ENCODE peak calls at places on chromosome 11, in seven cellular contexts. One of them, this sample, is unnamed.

GRCh38 chr11:115676768-115677167 is 172.6 kb upstream of the CADM1 start:
- DNase-seq in NCI-H69: no peak
- DNase-seq in ELR: peak
- DNase-seq in amniotic stem cell: no peak
- DNase-seq in stimulated activated CD8-positive, alpha-beta memory T cell treated with anti-CD3 and anti-CD28 coated beads, Interleukin-4, amount 100 ng/mL, for 1 hour: no peak
- DNase-seq in H4: no peak
- DNase-seq in effector memory CD8-positive, alpha-beta T cell: no peak
- DNase-seq in this sample: no peak

GRCh38 chr11:9266926-9267325 is 1.8 kb upstream of the DENND5A start:
- DNase-seq in NCI-H69: no peak
- DNase-seq in ELR: no peak
- DNase-seq in amniotic stem cell: no peak
- DNase-seq in stimulated activated CD8-positive, alpha-beta memory T cell treated with anti-CD3 and anti-CD28 coated beads, Interleukin-4, amount 100 ng/mL, for 1 hour: no peak
- DNase-seq in H4: no peak
- DNase-seq in effector memory CD8-positive, alpha-beta T cell: no peak
- DNase-seq in this sample: no peak

GRCh38 chr11:90476442-90477007 is 253.7 kb upstream of the CHORDC1 start:
- DNase-seq in NCI-H69: peak
- DNase-seq in ELR: peak
- DNase-seq in amniotic stem cell: no peak
- DNase-seq in stimulated activated CD8-positive, alpha-beta memory T cell treated with anti-CD3 and anti-CD28 coated beads, Interleukin-4, amount 100 ng/mL, for 1 hour: no peak
- DNase-seq in H4: peak
- DNase-seq in effector memory CD8-positive, alpha-beta T cell: no peak
- DNase-seq in this sample: peak

GRCh38 chr11:18775492-18776292 is 15.9 kb downstream of the PTPN5 start:
- DNase-seq in NCI-H69: peak
- DNase-seq in ELR: peak
- DNase-seq in amniotic stem cell: no peak
- DNase-seq in stimulated activated CD8-positive, alpha-beta memory T cell treated with anti-CD3 and anti-CD28 coated beads, Interleukin-4, amount 100 ng/mL, for 1 hour: peak
- DNase-seq in H4: peak
- DNase-seq in effector memory CD8-positive, alpha-beta T cell: peak
- DNase-seq in this sample: no peak

GRCh38 chr11:662689-663274 is 25.7 kb downstream of the DRD4 start:
- DNase-seq in NCI-H69: peak
- DNase-seq in ELR: peak
- DNase-seq in amniotic stem cell: no peak
- DNase-seq in stimulated activated CD8-positive, alpha-beta memory T cell treated with anti-CD3 and anti-CD28 coated beads, Interleukin-4, amount 100 ng/mL, for 1 hour: no peak
- DNase-seq in H4: peak
- DNase-seq in effector memory CD8-positive, alpha-beta T cell: no peak
- DNase-seq in this sample: no peak

GRCh38 chr11:102850973-102851745 is 7.8 kb upstream of the MMP3 start:
- DNase-seq in NCI-H69: no peak
- DNase-seq in ELR: peak
- DNase-seq in amniotic stem cell: peak
- DNase-seq in stimulated activated CD8-positive, alpha-beta memory T cell treated with anti-CD3 and anti-CD28 coated beads, Interleukin-4, amount 100 ng/mL, for 1 hour: no peak
- DNase-seq in H4: peak
- DNase-seq in effector memory CD8-positive, alpha-beta T cell: no peak
- DNase-seq in this sample: no peak

GRCh38 chr11:12200359-12201015 is 90.1 kb downstream of the MICAL2 start:
- DNase-seq in NCI-H69: peak
- DNase-seq in ELR: peak
- DNase-seq in amniotic stem cell: peak
- DNase-seq in stimulated activated CD8-positive, alpha-beta memory T cell treated with anti-CD3 and anti-CD28 coated beads, Interleukin-4, amount 100 ng/mL, for 1 hour: no peak
- DNase-seq in H4: peak
- DNase-seq in effector memory CD8-positive, alpha-beta T cell: no peak
- DNase-seq in this sample: no peak

GRCh38 chr11:118076754-118077281 is at the start of gene TMPRSS4:
- DNase-seq in NCI-H69: peak
- DNase-seq in ELR: no peak
- DNase-seq in amniotic stem cell: no peak
- DNase-seq in stimulated activated CD8-positive, alpha-beta memory T cell treated with anti-CD3 and anti-CD28 coated beads, Interleukin-4, amount 100 ng/mL, for 1 hour: no peak
- DNase-seq in H4: no peak
- DNase-seq in effector memory CD8-positive, alpha-beta T cell: no peak
- DNase-seq in this sample: no peak

GRCh38 chr11:5269715-5270147 is at the start of gene HBE1:
- DNase-seq in NCI-H69: no peak
- DNase-seq in ELR: no peak
- DNase-seq in amniotic stem cell: no peak
- DNase-seq in stimulated activated CD8-positive, alpha-beta memory T cell treated with anti-CD3 and anti-CD28 coated beads, Interleukin-4, amount 100 ng/mL, for 1 hour: no peak
- DNase-seq in H4: no peak
- DNase-seq in effector memory CD8-positive, alpha-beta T cell: no peak
- DNase-seq in this sample: no peak

GRCh38 chr11:125201525-125202121 is 37.1 kb downstream of the PKNOX2 start:
- DNase-seq in NCI-H69: peak
- DNase-seq in ELR: no peak
- DNase-seq in amniotic stem cell: no peak
- DNase-seq in stimulated activated CD8-positive, alpha-beta memory T cell treated with anti-CD3 and anti-CD28 coated beads, Interleukin-4, amount 100 ng/mL, for 1 hour: no peak
- DNase-seq in H4: no peak
- DNase-seq in effector memory CD8-positive, alpha-beta T cell: no peak
- DNase-seq in this sample: no peak

GRCh38 chr11:134370526-134371435 is 39.0 kb downstream of the GLB1L2 start:
- DNase-seq in NCI-H69: no peak
- DNase-seq in ELR: no peak
- DNase-seq in amniotic stem cell: no peak
- DNase-seq in stimulated activated CD8-positive, alpha-beta memory T cell treated with anti-CD3 and anti-CD28 coated beads, Interleukin-4, amount 100 ng/mL, for 1 hour: no peak
- DNase-seq in H4: no peak
- DNase-seq in effector memory CD8-positive, alpha-beta T cell: no peak
- DNase-seq in this sample: no peak

This sample was measured in KG1.